ENCODE peak calls at places on chromosomes 12 and 14, in four cellular contexts. P is dorsolateral prefrontal cortex, O is hypothalamus, X is thyroid gland. L is an unnamed sample.

GRCh38 chr12:123449103-123449736 is 8.7 kb upstream of the SNRNP35 start:
- DNase-seq in P (no peak), O (no peak), X (no peak), L (no peak)

GRCh38 chr14:23112359-23113178 is 6.5 kb downstream of the CEBPE start:
- DNase-seq in P (no peak), O (no peak), X (no peak), L (no peak)

GRCh38 chr12:84924956-84925355 is 12.4 kb upstream of the SLC6A15 start:
- DNase-seq in P (no peak), O (no peak), X (no peak), L (no peak)

GRCh38 chr14:82911930-82912329 is 1378.3 kb upstream of the SEL1L start:
- DNase-seq in P (no peak), O (no peak), X (no peak), L (no peak)

GRCh38 chr14:65834812-65835211 is 422.3 kb downstream of the FUT8 start:
- DNase-seq in P (no peak), O (no peak), X (no peak), L (no peak)

GRCh38 chr14:72916174-72916573 is 10.1 kb upstream of the DCAF4 start:
- DNase-seq in P (no peak), O (no peak), X (no peak), L (no peak)

GRCh38 chr14:73237786-73238261 is 518 bp downstream of the PAPLN start:
- DNase-seq in P (peak; percentile 41), O (no peak), X (no peak), L (no peak)

GRCh38 chr12:67364228-67364627 is 95.1 kb downstream of the CAND1 start:
- DNase-seq in P (no peak), O (no peak), X (no peak), L (no peak)

GRCh38 chr14:95701846-95702221 is 12.1 kb downstream of the TCL1A start:
- DNase-seq in P (no peak), O (no peak), X (no peak), L (no peak)

GRCh38 chr12:93766802-93767523 is 89.8 kb downstream of the CRADD start:
- DNase-seq in P (no peak), O (no peak), X (peak; percentile 27), L (peak; percentile 52)

GRCh38 chr14:51711505-51711904 is 59.8 kb downstream of the FRMD6 start:
- DNase-seq in P (no peak), O (no peak), X (no peak), L (no peak)

GRCh38 chr12:104695453-104696148 is 238.9 kb downstream of the CHST11 start:
- DNase-seq in P (no peak), O (no peak), X (peak; percentile 76), L (no peak)

GRCh38 chr12:6953417-6954315 is 2.5 kb downstream of the PTPN6 start:
- DNase-seq in P (no peak), O (no peak), X (no peak), L (no peak)

GRCh38 chr12:55258288-55258687 is 13.9 kb downstream of the OR6C74 start:
- DNase-seq in P (no peak), O (no peak), X (no peak), L (no peak)

GRCh38 chr14:101716956-101717662 is 44.4 kb upstream of the PPP2R5C start:
- DNase-seq in P (no peak), O (no peak), X (no peak), L (no peak)

GRCh38 chr12:63068857-63069442 is 82.1 kb downstream of the AVPR1A start:
- DNase-seq in P (no peak), O (no peak), X (no peak), L (peak; percentile 61)

GRCh38 chr14:88929656-88930436 is 105.4 kb downstream of the TTC8 start:
- DNase-seq in P (no peak), O (no peak), X (no peak), L (no peak)

GRCh38 chr12:79955561-79955960 is 20.7 kb upstream of the PPP1R12A start:
- DNase-seq in P (no peak), O (no peak), X (no peak), L (no peak)

GRCh38 chr12:96892104-96892503 is 15.0 kb upstream of the NEDD1 start:
- DNase-seq in P (no peak), O (no peak), X (no peak), L (no peak)

GRCh38 chr14:36474593-36474992 is 45.4 kb downstream of the NKX2-1 start:
- DNase-seq in P (no peak), O (no peak), X (no peak), L (no peak)